ENCODE peak calls at places on chromosomes 16 and 17, in seven cellular contexts. X is RPMI7951; T is AG09319; J is stimulated activated CD8-positive, alpha-beta memory T cell treated with anti-CD3 and anti-CD28 coated beads, Interleukin-2, amount 100 ng/mL, for 1 hour; Q is hepatic stellate cell; E is C1 segment of cervical spinal cord; Y is erythroblast. B is an unnamed sample.

GRCh38 chr16:5621826-5622225 is 524.2 kb upstream of the EEF2KMT start:
- DNase-seq in X (no peak), T (no peak), J (no peak), Q (no peak), E (no peak), Y (no peak), B (no peak)

GRCh38 chr17:29163563-29163962 is 16.6 kb downstream of the MYO18A start:
- DNase-seq in X (no peak), T (no peak), J (no peak), Q (no peak), E (no peak), Y (no peak), B (no peak)

GRCh38 chr17:1108810-1109605 is 70.8 kb downstream of the ABR start:
- DNase-seq in X (peak; percentile 61), T (no peak), J (peak; percentile 38), Q (peak; percentile 66), E (peak; percentile 66), Y (peak; percentile 63), B (peak; percentile 49)

GRCh38 chr17:16215002-16215272 is 397 bp downstream of the NCOR1 start:
- DNase-seq in X (peak; percentile 26), T (no peak), J (no peak), Q (peak; percentile 46), E (peak; percentile 73), Y (peak; percentile 84), B (peak; percentile 40)

GRCh38 chr16:53100889-53101288 is 46.1 kb downstream of the CHD9 start:
- DNase-seq in X (no peak), T (no peak), J (no peak), Q (no peak), E (no peak), Y (no peak), B (no peak)

GRCh38 chr16:14418795-14419225 is 211.2 kb downstream of the PARN start:
- DNase-seq in X (no peak), T (no peak), J (no peak), Q (no peak), E (no peak), Y (no peak), B (no peak)

GRCh38 chr16:72723781-72724180 is 324.1 kb downstream of the ZFHX3 start:
- DNase-seq in X (peak; percentile 32), T (no peak), J (no peak), Q (no peak), E (no peak), Y (no peak), B (no peak)

GRCh38 chr17:77436058-77436442 is 295.3 kb downstream of the SEC14L1 start:
- DNase-seq in X (no peak), T (no peak), J (no peak), Q (peak; percentile 71), E (no peak), Y (no peak), B (no peak)

GRCh38 chr16:83928341-83929055 is 24.5 kb upstream of the OSGIN1 start:
- DNase-seq in X (peak; percentile 9), T (peak; percentile 25), J (no peak), Q (peak; percentile 68), E (no peak), Y (no peak), B (no peak)

GRCh38 chr16:53091508-53092211 is 36.9 kb downstream of the CHD9 start:
- DNase-seq in X (peak; percentile 94), T (peak; percentile 77), J (no peak), Q (peak; percentile 61), E (peak; percentile 52), Y (no peak), B (peak; percentile 1)

GRCh38 chr17:38535886-38536285 is 69.9 kb downstream of the SRCIN1 start:
- DNase-seq in X (no peak), T (no peak), J (no peak), Q (no peak), E (no peak), Y (no peak), B (no peak)

GRCh38 chr16:28596840-28597691 is at the start of gene SULT1A2:
- DNase-seq in X (no peak), T (no peak), J (no peak), Q (no peak), E (no peak), Y (no peak), B (peak; percentile 49)

GRCh38 chr16:20859699-20860098 is 40.5 kb downstream of the DCUN1D3 start:
- DNase-seq in X (no peak), T (no peak), J (no peak), Q (no peak), E (no peak), Y (no peak), B (no peak)

GRCh38 chr16:5502467-5502869 is 404.9 kb upstream of the EEF2KMT start:
- DNase-seq in X (peak; percentile 2), T (no peak), J (no peak), Q (no peak), E (no peak), Y (peak; percentile 18), B (peak; percentile 56)

GRCh38 chr17:47288531-47289116 is 35.0 kb downstream of the ITGB3 start:
- DNase-seq in X (peak; percentile 28), T (no peak), J (no peak), Q (no peak), E (no peak), Y (peak; percentile 94), B (peak; percentile 93)

GRCh38 chr17:38667099-38667786 is 7.5 kb downstream of the EPOP start:
- DNase-seq in X (peak; percentile 54), T (peak; percentile 32), J (peak; percentile 25), Q (peak; percentile 87), E (peak; percentile 40), Y (peak; percentile 75), B (peak; percentile 86)

GRCh38 chr16:66275795-66276428 is 90.6 kb upstream of the CDH5 start:
- DNase-seq in X (peak; percentile 71), T (no peak), J (no peak), Q (peak; percentile 81), E (no peak), Y (peak; percentile 42), B (peak; percentile 73)